ENCODE peak calls at places on chromosomes 3 and 15, in six cellular contexts. One of them, this sample, is unnamed.

GRCh38 chr15:42605281-42605744 is 29.9 kb downstream of the STARD9 start:
- DNase-seq in body of pancreas: no peak
- DNase-seq in Calu3: no peak
- DNase-seq in endothelial cell: no peak
- DNase-seq in HCT116: no peak
- DNase-seq in lower lobe of right lung: no peak
- DNase-seq in this sample: peak; percentile 31

GRCh38 chr15:64749999-64750657 is 25.3 kb downstream of the RBPMS2 start:
- DNase-seq in body of pancreas: no peak
- DNase-seq in Calu3: no peak
- DNase-seq in endothelial cell: peak; percentile 22
- DNase-seq in HCT116: no peak
- DNase-seq in lower lobe of right lung: no peak
- DNase-seq in this sample: no peak

GRCh38 chr3:71067977-71068376 is 515.6 kb downstream of the FOXP1 start:
- DNase-seq in body of pancreas: no peak
- DNase-seq in Calu3: no peak
- DNase-seq in endothelial cell: no peak
- DNase-seq in HCT116: no peak
- DNase-seq in lower lobe of right lung: no peak
- DNase-seq in this sample: peak; percentile 29

GRCh38 chr3:123096701-123097100 is 29.9 kb downstream of the PDIA5 start:
- DNase-seq in body of pancreas: peak; percentile 42
- DNase-seq in Calu3: no peak
- DNase-seq in endothelial cell: no peak
- DNase-seq in HCT116: no peak
- DNase-seq in lower lobe of right lung: no peak
- DNase-seq in this sample: no peak

GRCh38 chr15:63043391-63044076 is 987 bp downstream of the TPM1 start:
- DNase-seq in body of pancreas: peak; percentile 41
- DNase-seq in Calu3: no peak
- DNase-seq in endothelial cell: peak; percentile 26
- DNase-seq in HCT116: no peak
- DNase-seq in lower lobe of right lung: peak; percentile 67
- DNase-seq in this sample: peak; percentile 48

GRCh38 chr15:25375557-25375956 is 63.3 kb downstream of the UBE3A start:
- DNase-seq in body of pancreas: no peak
- DNase-seq in Calu3: no peak
- DNase-seq in endothelial cell: no peak
- DNase-seq in HCT116: no peak
- DNase-seq in lower lobe of right lung: no peak
- DNase-seq in this sample: no peak

GRCh38 chr15:77311618-77312398 is 108.1 kb downstream of the PEAK1 start:
- DNase-seq in body of pancreas: no peak
- DNase-seq in Calu3: no peak
- DNase-seq in endothelial cell: no peak
- DNase-seq in HCT116: no peak
- DNase-seq in lower lobe of right lung: no peak
- DNase-seq in this sample: no peak

GRCh38 chr3:43996379-43997301 is 245.0 kb upstream of the TOPAZ1 start:
- DNase-seq in body of pancreas: peak; percentile 21
- DNase-seq in Calu3: peak; percentile 74
- DNase-seq in endothelial cell: peak; percentile 58
- DNase-seq in HCT116: no peak
- DNase-seq in lower lobe of right lung: peak; percentile 54
- DNase-seq in this sample: peak; percentile 68

GRCh38 chr15:38254065-38254883 is 1.6 kb downstream of the SPRED1 start:
- DNase-seq in body of pancreas: peak; percentile 38
- DNase-seq in Calu3: peak; percentile 46
- DNase-seq in endothelial cell: peak; percentile 8
- DNase-seq in HCT116: peak; percentile 51
- DNase-seq in lower lobe of right lung: peak; percentile 51
- DNase-seq in this sample: peak; percentile 31

GRCh38 chr3:9893739-9894138 is 3.3 kb downstream of the JAGN1 start:
- DNase-seq in body of pancreas: no peak
- DNase-seq in Calu3: no peak
- DNase-seq in endothelial cell: no peak
- DNase-seq in HCT116: no peak
- DNase-seq in lower lobe of right lung: no peak
- DNase-seq in this sample: no peak

GRCh38 chr15:31340047-31340446 is 13.4 kb downstream of the KLF13 start:
- DNase-seq in body of pancreas: peak; percentile 25
- DNase-seq in Calu3: no peak
- DNase-seq in endothelial cell: no peak
- DNase-seq in HCT116: no peak
- DNase-seq in lower lobe of right lung: no peak
- DNase-seq in this sample: no peak

GRCh38 chr3:16085884-16086608 is 88.4 kb upstream of the GALNT15 start:
- DNase-seq in body of pancreas: no peak
- DNase-seq in Calu3: no peak
- DNase-seq in endothelial cell: no peak
- DNase-seq in HCT116: no peak
- DNase-seq in lower lobe of right lung: no peak
- DNase-seq in this sample: no peak

GRCh38 chr15:40343512-40343911 is 2.8 kb upstream of the CCDC9B start:
- DNase-seq in body of pancreas: no peak
- DNase-seq in Calu3: no peak
- DNase-seq in endothelial cell: no peak
- DNase-seq in HCT116: no peak
- DNase-seq in lower lobe of right lung: no peak
- DNase-seq in this sample: no peak

GRCh38 chr3:44913868-44914468 is 39.6 kb downstream of the TGM4 start:
- DNase-seq in body of pancreas: peak; percentile 74
- DNase-seq in Calu3: peak; percentile 78
- DNase-seq in endothelial cell: peak; percentile 86
- DNase-seq in HCT116: peak; percentile 40
- DNase-seq in lower lobe of right lung: peak; percentile 77
- DNase-seq in this sample: peak; percentile 77

GRCh38 chr3:170418422-170419300 is at the start of gene CLDN11:
- DNase-seq in body of pancreas: no peak
- DNase-seq in Calu3: peak; percentile 68
- DNase-seq in endothelial cell: peak; percentile 33
- DNase-seq in HCT116: no peak
- DNase-seq in lower lobe of right lung: no peak
- DNase-seq in this sample: peak; percentile 54

GRCh38 chr3:13106308-13106970 is 33.2 kb upstream of the IQSEC1 start:
- DNase-seq in body of pancreas: no peak
- DNase-seq in Calu3: peak; percentile 28
- DNase-seq in endothelial cell: no peak
- DNase-seq in HCT116: no peak
- DNase-seq in lower lobe of right lung: peak; percentile 14
- DNase-seq in this sample: no peak

GRCh38 chr15:100252779-100253417 is 88.9 kb downstream of the ADAMTS17 start:
- DNase-seq in body of pancreas: no peak
- DNase-seq in Calu3: no peak
- DNase-seq in endothelial cell: no peak
- DNase-seq in HCT116: no peak
- DNase-seq in lower lobe of right lung: no peak
- DNase-seq in this sample: no peak

GRCh38 chr3:179321585-179322322 is 1.1 kb upstream of the ZNF639 start:
- DNase-seq in body of pancreas: peak; percentile 31
- DNase-seq in Calu3: peak; percentile 51
- DNase-seq in endothelial cell: peak; percentile 31
- DNase-seq in HCT116: no peak
- DNase-seq in lower lobe of right lung: no peak
- DNase-seq in this sample: no peak

GRCh38 chr15:44535509-44536297 is 1.2 kb upstream of the EIF3J start:
- DNase-seq in body of pancreas: peak; percentile 31
- DNase-seq in Calu3: peak; percentile 19
- DNase-seq in endothelial cell: peak; percentile 22
- DNase-seq in HCT116: no peak
- DNase-seq in lower lobe of right lung: no peak
- DNase-seq in this sample: peak; percentile 26

GRCh38 chr3:195239121-195239520 is 31.8 kb downstream of the XXYLT1 start:
- DNase-seq in body of pancreas: no peak
- DNase-seq in Calu3: no peak
- DNase-seq in endothelial cell: no peak
- DNase-seq in HCT116: no peak
- DNase-seq in lower lobe of right lung: peak; percentile 10
- DNase-seq in this sample: no peak

GRCh38 chr3:166367947-166368533 is 530.8 kb upstream of the BCHE start:
- DNase-seq in body of pancreas: no peak
- DNase-seq in Calu3: peak; percentile 47
- DNase-seq in endothelial cell: no peak
- DNase-seq in HCT116: no peak
- DNase-seq in lower lobe of right lung: no peak
- DNase-seq in this sample: no peak

GRCh38 chr3:162512488-162512887 is 1015.9 kb downstream of the OTOL1 start:
- DNase-seq in body of pancreas: no peak
- DNase-seq in Calu3: no peak
- DNase-seq in endothelial cell: no peak
- DNase-seq in HCT116: no peak
- DNase-seq in lower lobe of right lung: no peak
- DNase-seq in this sample: no peak

GRCh38 chr3:162632672-162633071 is 1136.1 kb downstream of the OTOL1 start:
- DNase-seq in body of pancreas: no peak
- DNase-seq in Calu3: no peak
- DNase-seq in endothelial cell: no peak
- DNase-seq in HCT116: no peak
- DNase-seq in lower lobe of right lung: no peak
- DNase-seq in this sample: no peak

GRCh38 chr3:155983834-155984474 is 113.5 kb downstream of the GMPS start:
- DNase-seq in body of pancreas: peak; percentile 16
- DNase-seq in Calu3: no peak
- DNase-seq in endothelial cell: no peak
- DNase-seq in HCT116: no peak
- DNase-seq in lower lobe of right lung: no peak
- DNase-seq in this sample: no peak
- TF ChIP-seq CTCF in body of pancreas: peak; percentile 34
- TF ChIP-seq CTCF in Calu3: peak; percentile 18
- TF ChIP-seq CTCF in endothelial cell: no peak
- TF ChIP-seq CTCF in HCT116: peak; percentile 26
- TF ChIP-seq CTCF in lower lobe of right lung: no peak
- TF ChIP-seq CTCF in this sample: no peak

GRCh38 chr3:171565671-171566070 is 105.5 kb upstream of the TNIK start:
- DNase-seq in body of pancreas: no peak
- DNase-seq in Calu3: no peak
- DNase-seq in endothelial cell: no peak
- DNase-seq in HCT116: no peak
- DNase-seq in lower lobe of right lung: no peak
- DNase-seq in this sample: no peak

GRCh38 chr3:171565133-171565532 is 104.9 kb upstream of the TNIK start:
- DNase-seq in body of pancreas: no peak
- DNase-seq in Calu3: no peak
- DNase-seq in endothelial cell: no peak
- DNase-seq in HCT116: no peak
- DNase-seq in lower lobe of right lung: no peak
- DNase-seq in this sample: no peak

GRCh38 chr3:171561601-171562323 is 101.6 kb upstream of the TNIK start:
- DNase-seq in body of pancreas: no peak
- DNase-seq in Calu3: no peak
- DNase-seq in endothelial cell: no peak
- DNase-seq in HCT116: no peak
- DNase-seq in lower lobe of right lung: no peak
- DNase-seq in this sample: peak; percentile 28

GRCh38 chr3:171564723-171565122 is 104.5 kb upstream of the TNIK start:
- DNase-seq in body of pancreas: no peak
- DNase-seq in Calu3: no peak
- DNase-seq in endothelial cell: no peak
- DNase-seq in HCT116: no peak
- DNase-seq in lower lobe of right lung: peak; percentile 49
- DNase-seq in this sample: no peak

DNA sequence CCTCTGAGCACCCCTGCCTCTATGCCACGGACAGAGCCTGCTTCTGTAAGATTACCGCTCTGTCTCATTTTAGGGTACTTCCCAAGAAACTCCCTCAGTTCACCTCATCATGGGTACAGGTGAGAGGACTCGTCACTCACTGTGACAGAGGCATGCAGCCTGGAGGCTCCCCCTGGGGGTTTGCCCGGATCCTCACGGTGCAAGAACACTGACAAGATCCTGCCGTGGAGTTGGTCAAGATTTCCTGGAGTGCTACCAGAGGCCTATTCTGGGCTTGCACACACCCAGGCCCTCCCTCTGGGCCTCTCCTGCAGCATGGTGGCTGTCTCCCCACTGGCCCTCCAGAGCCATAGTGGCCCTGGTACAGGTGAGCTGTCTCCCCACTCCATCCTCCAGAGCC is 103.1 kb upstream of the TNIK start:
- DNase-seq in body of pancreas: no peak
- DNase-seq in Calu3: peak; percentile 30
- DNase-seq in endothelial cell: no peak
- DNase-seq in HCT116: no peak
- DNase-seq in lower lobe of right lung: no peak
- DNase-seq in this sample: no peak
- TF ChIP-seq CTCF in body of pancreas: no peak
- TF ChIP-seq CTCF in Calu3: no peak
- TF ChIP-seq CTCF in endothelial cell: no peak
- TF ChIP-seq CTCF in HCT116: peak; percentile 16
- TF ChIP-seq CTCF in lower lobe of right lung: no peak
- TF ChIP-seq CTCF in this sample: no peak

DNA sequence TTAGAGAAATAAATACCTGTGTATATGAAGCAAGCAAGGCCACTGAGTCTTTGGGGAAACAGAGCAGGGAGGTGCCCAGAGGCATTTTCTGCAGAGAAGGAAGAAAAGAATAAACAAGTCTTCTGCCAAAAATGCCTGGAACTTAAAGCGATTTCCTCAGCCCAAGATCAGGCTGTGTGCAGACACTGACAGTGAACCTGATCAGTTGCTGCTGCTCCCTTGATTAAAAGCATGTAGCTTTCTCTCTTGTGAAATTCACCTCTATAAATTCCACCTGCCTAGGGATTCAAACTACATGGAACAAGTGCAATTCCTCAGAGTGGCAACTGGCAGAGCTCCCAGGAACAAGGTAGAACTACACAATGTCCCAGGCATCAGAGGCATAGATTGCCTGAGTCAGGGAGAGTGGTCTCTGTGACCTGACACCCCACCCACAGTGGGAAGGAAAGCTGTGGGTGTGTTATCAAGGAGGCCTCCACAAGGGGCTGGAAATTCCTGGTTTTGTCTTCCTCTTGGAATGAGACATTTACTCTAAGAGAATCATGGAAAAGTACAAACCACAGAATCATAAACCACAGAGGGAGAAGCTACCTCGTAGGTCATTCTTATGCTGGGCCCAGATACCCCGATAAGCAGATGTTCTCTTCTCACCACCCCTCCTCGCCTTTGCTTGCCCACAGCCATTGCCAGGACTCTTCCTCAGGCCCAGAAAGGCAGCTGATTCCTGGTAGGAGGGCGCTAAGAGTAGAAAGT is 1.8 kb upstream of the ZBTB38 start:
- DNase-seq in body of pancreas: peak; percentile 56
- DNase-seq in Calu3: peak; percentile 46
- DNase-seq in endothelial cell: no peak
- DNase-seq in HCT116: peak; percentile 33
- DNase-seq in lower lobe of right lung: peak; percentile 64
- DNase-seq in this sample: no peak
- TF ChIP-seq CTCF in body of pancreas: peak; percentile 6
- TF ChIP-seq CTCF in Calu3: no peak
- TF ChIP-seq CTCF in endothelial cell: no peak
- TF ChIP-seq CTCF in HCT116: no peak
- TF ChIP-seq CTCF in lower lobe of right lung: peak; percentile 6
- TF ChIP-seq CTCF in this sample: no peak

DNA sequence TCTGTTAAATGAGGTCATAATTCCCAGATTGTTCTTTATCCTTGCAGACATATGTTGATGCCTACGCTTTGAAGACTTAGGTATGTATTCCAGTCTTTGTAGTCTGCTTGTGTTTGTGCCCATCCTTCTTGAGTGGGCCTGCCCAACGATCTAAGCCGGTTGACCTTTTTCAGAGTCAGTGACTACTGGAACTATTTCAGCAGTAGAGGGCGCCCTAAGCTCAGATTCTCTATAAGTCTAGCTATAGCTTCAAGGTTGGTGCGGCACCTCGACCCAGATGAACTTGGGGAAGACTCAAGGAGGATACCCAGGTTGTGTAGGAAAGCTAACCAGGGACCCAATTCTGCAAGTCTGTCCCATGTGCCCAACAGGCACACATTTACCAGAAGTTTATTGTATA is 228.8 kb upstream of the PPP2R3A start:
- DNase-seq in body of pancreas: no peak
- DNase-seq in Calu3: peak; percentile 80
- DNase-seq in endothelial cell: peak; percentile 39
- DNase-seq in HCT116: peak; percentile 28
- DNase-seq in lower lobe of right lung: no peak
- DNase-seq in this sample: no peak
- TF ChIP-seq CTCF in body of pancreas: no peak
- TF ChIP-seq CTCF in Calu3: peak; percentile 86
- TF ChIP-seq CTCF in endothelial cell: peak; percentile 37
- TF ChIP-seq CTCF in HCT116: peak; percentile 60
- TF ChIP-seq CTCF in lower lobe of right lung: no peak
- TF ChIP-seq CTCF in this sample: peak; percentile 7